ENCODE peak calls at places on chromosomes 3 and 15, in eight cellular contexts. V, T, C, Y, G, W, Q and U are unnamed samples.

GRCh38 chr15:41940441-41940857 is 31.9 kb downstream of the EHD4 start:
- DNase-seq in V (no peak), Q (no peak), W (peak), T (peak), C (no peak), Y (peak), G (no peak), U (no peak)

GRCh38 chr3:14883226-14883625 is 64.2 kb upstream of the NR2C2 start:
- DNase-seq in Q (no peak), W (no peak), T (no peak), C (no peak), G (no peak), Y (no peak), V (no peak), U (no peak)

GRCh38 chr3:43995078-43995928 is 246.4 kb upstream of the TOPAZ1 start:
- DNase-seq in V (peak), W (no peak), T (peak), Y (peak), C (no peak), Q (no peak), G (no peak), U (no peak)

GRCh38 chr3:97687734-97688133 is 76.8 kb upstream of the ARL6 start:
- DNase-seq in Y (no peak), Q (peak), W (no peak), T (no peak), C (no peak), V (no peak), G (no peak), U (no peak)

GRCh38 chr3:52002768-52003167 is 7.1 kb upstream of the RPL29 start:
- DNase-seq in W (no peak), T (no peak), G (no peak), V (no peak), Q (no peak), Y (no peak), C (no peak), U (no peak)

GRCh38 chr3:43503067-43503728 is 118.6 kb downstream of the ANO10 start:
- DNase-seq in Y (peak), Q (no peak), W (no peak), T (no peak), C (no peak), V (peak), G (no peak), U (peak)

GRCh38 chr3:196159952-196160804 is 51.0 kb downstream of the ZDHHC19 start:
- DNase-seq in G (no peak), T (peak), W (no peak), V (no peak), C (peak), Y (no peak), Q (no peak), U (no peak)

GRCh38 chr3:122353215-122353614 is 28.2 kb downstream of the CSTA start:
- DNase-seq in Y (no peak), C (no peak), W (no peak), G (no peak), V (no peak), T (no peak), Q (no peak), U (no peak)

GRCh38 chr15:89364341-89364740 is 29.7 kb upstream of the POLG start:
- DNase-seq in G (peak), V (peak), T (no peak), W (no peak), C (peak), Q (no peak), Y (no peak), U (peak)

GRCh38 chr3:78430741-78431140 is 1337.1 kb downstream of the ROBO1 start:
- DNase-seq in V (no peak), Q (no peak), Y (no peak), W (no peak), T (no peak), G (no peak), C (no peak), U (no peak)

GRCh38 chr15:89019436-89019835 is 68.8 kb upstream of the ABHD2 start:
- DNase-seq in C (no peak), Q (no peak), G (no peak), V (no peak), T (no peak), W (no peak), Y (no peak), U (no peak)

GRCh38 chr3:27728195-27729087 is 6.3 kb upstream of the EOMES start:
- DNase-seq in Q (no peak), T (peak), Y (no peak), G (no peak), V (peak), W (no peak), C (no peak), U (peak)

GRCh38 chr3:58630081-58630709 is 36.4 kb downstream of the FAM3D start:
- DNase-seq in T (peak), W (peak), Y (peak), Q (peak), V (peak), C (peak), G (peak), U (peak)

GRCh38 chr3:89098964-89099585 is 8.3 kb upstream of the EPHA3 start:
- DNase-seq in C (peak), Q (no peak), Y (peak), G (peak), W (no peak), V (peak), T (peak), U (peak)

GRCh38 chr15:63166219-63166618 is 8.9 kb upstream of the RPS27L start:
- DNase-seq in G (no peak), W (no peak), C (no peak), V (no peak), Q (no peak), Y (no peak), T (no peak), U (no peak)

GRCh38 chr3:13013994-13014754 is 59.1 kb downstream of the IQSEC1 start:
- DNase-seq in T (peak), C (no peak), Q (no peak), W (no peak), V (no peak), G (no peak), Y (peak), U (no peak)

GRCh38 chr15:92747047-92747446 is 91.5 kb upstream of the FAM174B start:
- DNase-seq in Q (no peak), W (no peak), Y (no peak), T (no peak), G (no peak), C (no peak), V (no peak), U (no peak)

GRCh38 chr3:22988566-22988965 is 214.6 kb upstream of the UBE2E2 start:
- DNase-seq in W (no peak), Y (no peak), V (peak), T (no peak), G (no peak), Q (no peak), C (no peak), U (no peak)